ENCODE peak calls at places on chromosomes 7 and 10, in ten cellular contexts. J is neuronal stem cell; H is colonic mucosa; P is mucosa of descending colon; Q is K562; W is upper lobe of right lung; B is RWPE2; G is CD4-positive, alpha-beta memory T cell; L is GM23338; E is PC-9. M is an unnamed sample.

GRCh38 chr10:80739328-80739727 is 201.6 kb downstream of the SH2D4B start:
- DNase-seq in L (no peak), J (no peak), G (no peak), H (no peak), B (no peak), E (no peak), W (no peak), P (no peak), Q (no peak), M (no peak)

GRCh38 chr10:13891542-13892431 is 305.0 kb downstream of the PRPF18 start:
- DNase-seq in L (peak; percentile 63), P (no peak), Q (no peak), J (peak; percentile 36), G (no peak), H (no peak), B (no peak), E (no peak), W (peak; percentile 79), M (no peak)

GRCh38 chr7:115037128-115037802 is 115.4 kb downstream of the MDFIC start:
- DNase-seq in E (no peak), L (no peak), B (no peak), Q (no peak), G (no peak), W (no peak), H (no peak), P (no peak), J (no peak), M (no peak)

GRCh38 chr7:133355325-133355708 is 102.4 kb downstream of the EXOC4 start:
- DNase-seq in G (no peak), Q (no peak), L (peak; percentile 28), H (no peak), W (no peak), B (no peak), P (no peak), E (no peak), J (no peak), M (no peak)

GRCh38 chr7:631291-631711 is 95.2 kb upstream of the DNAAF5 start:
- DNase-seq in L (no peak), H (no peak), B (peak; percentile 38), E (no peak), Q (no peak), J (no peak), G (no peak), P (no peak), W (peak; percentile 53), M (peak; percentile 41)

GRCh38 chr10:4691301-4691700 is 134.7 kb upstream of the AKR1E2 start:
- DNase-seq in J (no peak), G (no peak), H (no peak), L (no peak), Q (no peak), P (no peak), W (no peak), E (no peak), B (no peak), M (no peak)

GRCh38 chr7:7641129-7641663 is 644 bp downstream of the UMAD1 start:
- DNase-seq in H (peak; percentile 31), Q (peak; percentile 14), E (no peak), B (no peak), L (peak; percentile 59), P (peak; percentile 31), J (peak; percentile 31), W (no peak), G (no peak), M (peak; percentile 22)

GRCh38 chr10:99914236-99914635 is 95.5 kb downstream of the DNMBP start:
- DNase-seq in B (no peak), G (no peak), J (no peak), W (no peak), L (no peak), P (no peak), E (no peak), Q (no peak), H (no peak), M (no peak)

GRCh38 chr10:69061305-69062161 is 26.4 kb upstream of the SRGN start:
- DNase-seq in J (no peak), Q (peak; percentile 62), L (no peak), P (peak; percentile 55), H (peak; percentile 38), E (peak; percentile 99), W (peak; percentile 73), G (peak; percentile 45), B (peak; percentile 71), M (no peak)

GRCh38 chr7:151537818-151538561 is 18.3 kb upstream of the RHEB start:
- DNase-seq in H (no peak), Q (no peak), J (no peak), P (no peak), G (peak; percentile 12), L (no peak), E (no peak), B (no peak), W (no peak), M (no peak)

GRCh38 chr10:101405006-101405405 is 51.0 kb downstream of the BTRC start:
- DNase-seq in Q (no peak), E (no peak), J (no peak), W (no peak), L (no peak), H (no peak), P (no peak), B (no peak), G (no peak), M (no peak)

GRCh38 chr7:115085421-115085820 is 163.5 kb downstream of the MDFIC start:
- DNase-seq in J (no peak), Q (no peak), B (no peak), W (no peak), G (no peak), P (no peak), E (peak; percentile 39), H (no peak), L (no peak), M (no peak)

GRCh38 chr7:108234281-108234680 is 104.1 kb upstream of the LAMB4 start:
- DNase-seq in Q (no peak), H (no peak), P (no peak), G (no peak), W (no peak), J (no peak), E (no peak), L (no peak), B (no peak), M (no peak)

GRCh38 chr7:22356855-22357310 is at the start of gene RAPGEF5:
- DNase-seq in H (peak; percentile 78), W (peak; percentile 81), E (no peak), P (peak; percentile 77), J (peak; percentile 39), L (peak; percentile 68), B (no peak), Q (no peak), G (no peak), M (peak; percentile 87)

GRCh38 chr7:22355620-22356009 is 1.3 kb downstream of the RAPGEF5 start:
- DNase-seq in L (no peak), G (no peak), Q (no peak), E (no peak), P (no peak), J (no peak), H (no peak), W (no peak), B (no peak), M (no peak)

GRCh38 chr7:22356010-22356854 is 722 bp downstream of the RAPGEF5 start:
- DNase-seq in E (peak; percentile 42), Q (no peak), W (peak; percentile 71), L (peak; percentile 56), H (peak; percentile 63), G (no peak), P (peak; percentile 64), J (no peak), B (no peak), M (peak; percentile 26)

GRCh38 chr7:22352812-22353340 is 4.1 kb downstream of the RAPGEF5 start:
- DNase-seq in Q (no peak), G (no peak), E (no peak), H (no peak), L (no peak), J (no peak), W (no peak), P (no peak), B (no peak), M (no peak)

GRCh38 chr7:22354462-22354861 is 2.5 kb downstream of the RAPGEF5 start:
- DNase-seq in J (no peak), G (no peak), H (no peak), B (no peak), W (no peak), P (no peak), Q (no peak), L (no peak), E (no peak), M (no peak)
- H3K4me1 ChIP-seq in J (peaks cover 11% of the 10 kb centered on the region), G (no peaks in the 10 kb centered on the region), H (no peaks in the 10 kb centered on the region), B (peaks cover 22% of the 10 kb centered on the region), W (no peaks in the 10 kb centered on the region), P (peaks cover 26% of the 10 kb centered on the region), Q (no peaks in the 10 kb centered on the region), L (peaks cover 33% of the 10 kb centered on the region), E (peaks cover 54% of the 10 kb centered on the region), M (peaks cover 26% of the 10 kb centered on the region)

GRCh38 chr7:106419455-106420182 is 134.8 kb upstream of the NAMPT start:
- DNase-seq in W (no peak), Q (no peak), E (no peak), B (no peak), P (no peak), G (no peak), J (no peak), H (no peak), L (no peak), M (no peak)
- H3K4me1 ChIP-seq in W (peaks cover 64% of the 10 kb centered on the region), Q (no peaks in the 10 kb centered on the region), E (peaks cover 60% of the 10 kb centered on the region), B (peaks cover 34% of the 10 kb centered on the region), P (peaks cover under 1% of the 10 kb centered on the region), G (peaks cover 3% of the 10 kb centered on the region), J (no peaks in the 10 kb centered on the region), H (peaks cover 4% of the 10 kb centered on the region), L (no peaks in the 10 kb centered on the region), M (peaks cover 12% of the 10 kb centered on the region)

DNA sequence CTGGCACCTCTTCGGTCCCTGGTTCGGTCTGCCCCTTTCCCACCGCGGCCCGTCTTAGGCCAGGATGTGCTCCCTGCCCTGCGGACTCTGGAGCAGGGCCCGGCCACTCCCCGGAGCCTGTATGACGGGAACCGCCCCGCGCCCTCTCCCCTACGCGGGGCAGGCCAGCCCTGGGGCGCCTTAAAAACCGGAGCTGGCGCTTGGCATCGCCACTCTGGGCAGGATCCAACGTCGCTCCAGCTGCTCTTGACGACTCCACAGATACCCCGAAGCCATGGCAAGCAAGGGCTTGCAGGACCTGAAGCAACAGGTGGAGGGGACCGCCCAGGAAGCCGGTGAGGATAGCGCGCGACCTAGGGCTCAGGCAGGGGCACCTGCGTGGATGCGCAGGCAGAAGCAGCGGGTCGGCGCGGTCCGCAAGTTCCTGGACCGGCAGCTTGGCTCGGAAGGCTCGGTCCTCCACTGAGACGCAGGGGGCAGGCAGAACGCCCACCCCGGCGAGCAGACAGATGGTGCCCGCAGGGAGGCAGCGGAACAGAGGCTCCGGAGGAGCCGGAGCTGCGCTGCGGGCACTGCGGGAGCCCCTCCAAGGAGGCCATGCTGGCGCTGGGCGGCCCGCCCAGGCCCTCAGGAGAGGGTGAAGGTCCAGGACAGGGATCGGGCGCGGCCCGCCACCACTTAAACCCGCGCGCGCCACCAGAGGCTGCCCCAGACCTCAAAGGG is at the start of gene ADIRF:
- DNase-seq in Q (no peak), B (no peak), W (peak; percentile 86), L (peak; percentile 40), H (peak; percentile 82), J (no peak), E (peak; percentile 58), G (no peak), P (peak; percentile 82), M (peak; percentile 63)
- H3K4me1 ChIP-seq in Q (peaks cover 28% of the 10 kb centered on the region), B (peaks cover 21% of the 10 kb centered on the region), W (peaks cover 44% of the 10 kb centered on the region), L (peaks cover 33% of the 10 kb centered on the region), H (peaks cover 9% of the 10 kb centered on the region), J (peaks cover 27% of the 10 kb centered on the region), E (peaks cover 48% of the 10 kb centered on the region), G (peaks cover 54% of the 10 kb centered on the region), P (peaks cover 35% of the 10 kb centered on the region), M (peaks cover 9% of the 10 kb centered on the region)

DNA sequence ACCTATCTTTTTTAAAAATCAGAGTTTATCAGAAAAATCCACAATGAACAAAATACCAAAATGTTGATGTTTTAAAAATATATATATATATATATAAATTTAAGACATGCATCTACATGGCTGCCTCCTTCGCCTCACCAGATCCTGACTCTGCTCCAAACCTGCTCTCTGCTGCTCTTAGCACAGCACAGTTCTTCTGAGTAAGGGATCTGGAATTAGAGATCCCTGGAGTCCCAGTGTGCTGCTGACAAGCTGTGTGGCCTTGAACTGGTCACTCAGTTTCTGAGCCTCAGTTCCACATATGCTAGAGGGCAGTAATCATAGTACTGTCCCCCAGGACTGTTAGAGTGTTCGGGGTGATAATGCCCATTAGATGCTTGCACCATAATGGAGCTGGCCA is 53.1 kb upstream of the AQP1 start:
- DNase-seq in G (no peak), L (no peak), P (no peak), B (no peak), W (no peak), E (no peak), Q (no peak), H (no peak), J (no peak), M (no peak)
- H3K4me1 ChIP-seq in G (no peaks in the 10 kb centered on the region), L (no peaks in the 10 kb centered on the region), P (peaks cover 3% of the 10 kb centered on the region), B (no peaks in the 10 kb centered on the region), W (no peaks in the 10 kb centered on the region), E (peaks cover 26% of the 10 kb centered on the region), Q (peaks cover 4% of the 10 kb centered on the region), H (no peaks in the 10 kb centered on the region), J (peaks cover 11% of the 10 kb centered on the region), M (no peaks in the 10 kb centered on the region)